ENCODE peak calls at places on chromosomes 13 and 19, in nine cellular contexts. C, Z, M, D, X, J, W, B and O are unnamed samples.

GRCh38 chr13:112254061-112254818 is 121.9 kb upstream of the SPACA7 start:
- DNase-seq in C (no peak), M (no peak), Z (no peak), B (no peak), W (no peak), D (no peak), J (no peak), X (no peak), O (no peak)

GRCh38 chr19:45477713-45478453 is 10.1 kb downstream of the FOSB start:
- DNase-seq in B (no peak), J (no peak), C (no peak), M (no peak), D (no peak), Z (peak), X (no peak), W (no peak), O (no peak)

GRCh38 chr19:8451885-8452284 is 7.1 kb downstream of the HNRNPM start:
- DNase-seq in D (no peak), Z (peak), B (no peak), C (no peak), M (no peak), J (no peak), W (no peak), X (no peak), O (peak)

GRCh38 chr13:32320528-32320927 is 5.2 kb downstream of the BRCA2 start:
- DNase-seq in X (no peak), D (no peak), M (no peak), W (no peak), B (no peak), C (no peak), J (no peak), Z (no peak), O (no peak)

GRCh38 chr19:46081928-46082727 is 41.3 kb upstream of the IGFL4 start:
- DNase-seq in B (no peak), X (no peak), Z (peak), J (no peak), M (no peak), W (no peak), D (no peak), C (peak), O (peak)

GRCh38 chr13:26819067-26819466 is 58.5 kb upstream of the GPR12 start:
- DNase-seq in C (no peak), J (no peak), X (no peak), B (no peak), D (no peak), Z (no peak), W (no peak), M (no peak), O (no peak)

GRCh38 chr13:41746259-41746658 is 214.7 kb downstream of the VWA8 start:
- DNase-seq in J (no peak), M (no peak), B (no peak), D (no peak), C (no peak), Z (no peak), W (no peak), X (no peak), O (no peak)

GRCh38 chr19:10503002-10503789 is at the start of gene KEAP1:
- DNase-seq in M (peak), W (peak), D (peak), C (peak), J (no peak), Z (peak), B (peak), X (no peak), O (no peak)

GRCh38 chr19:16521715-16522289 is 20.4 kb downstream of the CHERP start:
- DNase-seq in M (no peak), W (no peak), J (no peak), B (no peak), X (no peak), D (no peak), Z (no peak), C (no peak), O (no peak)

GRCh38 chr19:16519230-16519687 is 23.0 kb downstream of the CHERP start:
- DNase-seq in B (no peak), D (no peak), C (no peak), W (no peak), J (no peak), X (no peak), Z (no peak), M (no peak), O (no peak)

GRCh38 chr19:16518483-16519229 is 22.5 kb downstream of the C19orf44 start:
- DNase-seq in D (no peak), B (no peak), X (no peak), J (no peak), W (no peak), C (no peak), Z (no peak), M (no peak), O (no peak)

GRCh38 chr19:16520986-16521624 is 21.1 kb downstream of the CHERP start:
- DNase-seq in D (no peak), W (no peak), B (no peak), Z (no peak), X (no peak), J (no peak), C (no peak), M (no peak), O (no peak)

DNA sequence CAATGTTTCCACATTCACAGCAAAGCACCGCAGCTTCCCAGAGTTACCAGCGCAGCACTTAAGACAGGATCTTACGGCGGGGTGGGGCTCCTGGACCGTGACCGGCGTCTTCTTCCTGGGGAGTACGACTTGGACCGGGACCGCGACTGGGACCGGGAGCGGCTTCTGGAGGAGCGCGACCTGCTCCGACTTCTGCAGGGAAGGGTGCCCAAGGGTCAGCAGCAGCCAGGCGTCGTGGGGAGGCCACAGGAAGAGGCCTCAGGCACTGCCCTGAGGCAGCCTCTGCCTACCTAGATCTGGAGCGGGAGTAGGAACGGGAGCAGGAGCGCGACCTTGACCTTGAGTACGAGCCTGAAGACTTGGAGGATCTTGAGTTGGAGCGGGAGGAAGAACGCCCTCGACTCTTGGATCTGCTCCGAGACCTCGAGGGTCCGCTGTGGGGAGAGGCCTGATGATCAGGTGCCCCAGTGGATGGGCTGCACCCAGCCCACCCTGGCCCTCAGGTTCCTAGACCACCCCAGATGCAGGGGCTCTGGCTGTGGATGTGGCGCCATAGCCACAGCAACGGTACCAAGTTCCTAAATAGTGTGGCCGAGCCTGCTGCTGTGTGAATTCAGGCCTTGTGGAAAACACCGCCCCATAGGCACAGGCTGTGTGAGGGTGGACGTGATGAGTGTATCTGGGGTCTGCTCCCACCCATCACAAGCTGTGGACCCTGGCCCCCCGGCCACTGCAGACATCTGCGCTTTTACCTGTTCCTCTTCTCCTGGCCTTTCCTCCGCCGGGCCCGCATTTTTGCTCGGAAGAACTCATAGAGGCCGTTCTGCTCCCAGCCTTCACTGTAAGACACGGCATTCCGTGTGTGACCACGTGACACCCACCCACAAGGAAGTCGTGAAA is 21.9 kb downstream of the CHERP start:
- DNase-seq in W (no peak), C (no peak), B (no peak), Z (no peak), J (no peak), X (no peak), D (no peak), M (no peak), O (no peak)
- TF ChIP-seq POLR2A in W (no peak), C (no peak), B (no peak), Z (no peak), J (no peak), X (no peak), D (no peak), M (no peak), O (no peak)

GRCh38 chr19:17863520-17864182 is 3.9 kb downstream of the RPL18A start:
- DNase-seq in Z (no peak), X (no peak), M (no peak), J (no peak), D (no peak), W (no peak), B (no peak), C (no peak), O (no peak)

GRCh38 chr19:17866312-17867012 is 5.3 kb upstream of the SLC5A5 start:
- DNase-seq in D (no peak), W (no peak), B (no peak), C (no peak), Z (no peak), M (no peak), X (no peak), J (no peak), O (no peak)

GRCh38 chr19:17862711-17863519 is 3.2 kb downstream of the RPL18A start:
- DNase-seq in M (no peak), X (no peak), B (no peak), D (no peak), Z (no peak), C (no peak), W (no peak), J (peak), O (no peak)

GRCh38 chr19:17867087-17867486 is 4.7 kb upstream of the SLC5A5 start:
- DNase-seq in Z (no peak), M (no peak), D (no peak), J (no peak), W (no peak), X (no peak), B (no peak), C (no peak), O (no peak)

DNA sequence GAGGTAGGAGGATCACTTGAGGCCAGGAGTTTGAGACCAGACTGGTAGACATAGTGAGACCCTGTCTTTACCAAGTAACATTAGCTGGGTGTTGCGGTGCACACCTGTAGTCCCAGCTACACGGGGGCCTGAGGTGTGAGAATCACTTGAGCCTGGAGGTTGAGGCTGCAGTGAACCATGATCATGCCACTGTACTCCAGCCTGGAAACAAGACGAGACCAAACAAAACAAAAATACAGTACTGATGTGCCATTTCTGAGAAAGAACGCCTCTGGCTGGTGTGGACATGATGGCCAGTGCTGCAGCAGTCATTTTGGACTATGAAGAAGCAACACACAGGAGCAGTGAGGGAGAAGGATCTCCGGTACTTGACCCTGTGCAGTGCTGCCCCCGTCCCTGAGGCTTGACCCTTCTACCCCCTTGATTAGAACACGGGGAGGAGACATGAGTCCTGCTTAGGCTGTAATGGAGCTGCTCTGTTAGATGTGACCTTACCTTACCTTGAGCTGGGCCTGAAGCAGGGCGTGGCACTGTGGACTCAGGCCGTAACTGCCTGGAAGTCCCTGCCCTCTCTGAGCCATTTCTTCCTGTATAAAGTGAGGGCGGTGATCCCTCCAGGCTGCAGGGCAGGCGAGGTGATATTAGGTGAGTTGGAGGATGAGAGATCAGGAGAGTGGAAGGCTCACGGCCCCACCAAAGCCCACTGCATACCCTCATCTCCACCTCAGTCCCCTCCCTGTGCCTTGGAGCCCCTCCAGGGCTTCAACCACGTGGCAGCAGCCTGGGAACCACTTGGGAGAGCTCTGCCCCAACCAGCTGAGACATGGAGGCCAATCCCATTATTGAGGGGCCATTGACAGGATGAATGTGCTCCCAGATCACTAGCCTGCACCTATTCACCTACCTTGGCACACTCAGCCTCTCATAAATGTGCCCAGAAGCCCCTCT is 5.9 kb downstream of the RPL18A start:
- DNase-seq in X (no peak), M (no peak), W (no peak), B (peak), C (no peak), J (no peak), Z (peak), D (peak), O (no peak)
- TF ChIP-seq POLR2A in X (no peak), M (no peak), W (no peak), B (no peak), C (no peak), J (no peak), Z (no peak), D (peak), O (no peak)

GRCh38 chr19:17282488-17283256 is 971 bp downstream of the ANKLE1 start:
- DNase-seq in Z (peak), W (peak), M (peak), B (peak), D (peak), X (peak), J (peak), C (peak), O (peak)
- TF ChIP-seq POLR2A in Z (peak), W (no peak), M (no peak), B (no peak), D (no peak), X (no peak), J (no peak), C (no peak), O (peak)

DNA sequence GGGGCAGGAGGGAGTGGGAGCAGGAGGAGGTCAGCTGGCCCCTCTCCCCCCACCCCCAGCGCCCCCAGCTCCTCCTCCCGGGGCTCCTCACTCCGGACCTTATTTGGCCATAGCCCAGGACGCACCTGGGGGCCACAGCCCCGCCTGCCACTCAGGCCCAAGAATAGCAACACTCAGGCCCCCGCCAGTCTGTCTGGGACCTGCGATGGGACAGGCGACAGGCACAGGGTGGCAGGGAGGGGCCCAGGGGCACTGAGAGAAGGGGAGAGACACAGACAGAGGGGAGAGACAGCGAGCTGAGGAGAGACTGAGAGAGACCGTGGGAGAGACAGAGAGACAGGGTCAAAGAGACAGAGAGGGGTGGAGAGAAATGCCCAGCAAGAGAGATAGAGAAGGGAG is 10.2 kb downstream of the JOSD2 start:
- DNase-seq in W (no peak), J (peak), D (no peak), X (no peak), C (no peak), M (no peak), B (no peak), Z (no peak), O (no peak)
- TF ChIP-seq POLR2A in W (no peak), J (no peak), D (no peak), X (no peak), C (no peak), M (no peak), B (no peak), Z (no peak), O (no peak)

DNA sequence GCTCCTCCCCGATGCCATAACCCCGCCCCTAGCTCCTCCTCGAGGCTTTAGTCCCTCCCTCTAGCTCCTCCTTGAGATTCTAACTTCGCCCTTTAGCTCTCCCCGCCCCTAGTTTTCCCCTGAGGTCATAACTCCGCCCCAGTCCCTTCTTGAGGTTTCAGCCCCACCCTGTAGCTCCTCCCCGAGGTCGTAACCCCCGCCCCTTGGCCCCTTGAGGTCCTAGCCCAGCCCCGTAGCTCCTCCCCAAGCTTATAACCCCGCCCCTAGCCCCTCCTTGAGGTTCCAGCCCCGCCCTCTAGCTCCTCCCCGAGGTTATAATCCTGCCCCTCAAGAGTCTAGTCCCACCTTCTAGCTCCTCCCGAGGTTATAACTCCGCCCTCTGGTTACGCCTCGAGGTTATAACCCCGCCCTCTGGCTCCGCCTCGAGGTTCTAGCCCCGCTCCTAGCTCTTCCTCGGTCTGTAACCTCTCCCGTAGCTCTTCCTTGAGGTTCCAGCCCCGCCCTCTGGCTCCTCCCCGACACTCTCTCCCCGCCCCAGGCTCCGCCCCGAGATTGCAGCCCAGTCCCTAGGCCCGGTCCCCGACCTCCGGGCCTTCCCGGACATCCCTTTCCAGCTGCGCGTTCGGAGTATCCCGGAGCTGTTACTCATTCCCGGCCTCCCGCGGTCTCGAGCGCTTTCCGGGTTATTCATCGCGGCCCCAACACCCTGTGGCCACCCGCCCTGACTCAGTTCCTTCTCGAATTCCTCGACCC is 1.4 kb downstream of the PLAUR start:
- DNase-seq in M (peak), W (peak), X (peak), C (peak), D (peak), J (peak), B (peak), Z (peak), O (peak)
- TF ChIP-seq POLR2A in M (peak), W (peak), X (peak), C (peak), D (peak), J (peak), B (peak), Z (peak), O (peak)

GRCh38 chr19:51002101-51002532 is 713 bp upstream of the KLK8 start:
- DNase-seq in X (no peak), J (no peak), C (no peak), D (no peak), B (no peak), Z (no peak), W (no peak), M (no peak), O (no peak)

GRCh38 chr19:50998686-50999085 is 2.7 kb downstream of the KLK8 start:
- DNase-seq in J (no peak), C (no peak), D (no peak), W (no peak), M (no peak), Z (no peak), B (no peak), X (no peak), O (no peak)

GRCh38 chr19:51001495-51001894 is at the start of gene KLK8:
- DNase-seq in M (no peak), D (no peak), Z (no peak), X (no peak), W (no peak), B (no peak), J (no peak), C (no peak), O (no peak)

GRCh38 chr19:51000981-51001380 is 423 bp downstream of the KLK8 start:
- DNase-seq in M (no peak), W (no peak), J (no peak), Z (no peak), X (no peak), C (no peak), D (no peak), B (no peak), O (no peak)

DNA sequence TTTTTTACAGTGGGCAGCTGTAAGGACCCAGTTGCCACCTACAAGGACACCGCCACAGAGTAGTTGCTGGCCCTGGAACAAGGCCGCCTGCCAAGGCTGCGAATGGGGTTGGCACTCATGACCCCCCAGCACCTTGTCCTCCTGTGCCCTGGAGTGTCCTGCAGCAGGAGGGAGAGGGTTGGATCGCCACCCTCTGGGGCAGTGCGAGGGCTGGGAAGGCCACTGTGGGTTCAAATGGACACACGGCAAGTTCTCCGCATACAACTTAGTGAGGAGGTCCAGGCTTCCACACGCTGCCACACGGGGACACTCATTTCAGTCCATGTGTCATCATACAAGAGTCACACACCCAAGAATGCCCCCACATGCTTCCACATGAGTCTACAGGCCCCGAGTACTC is 978 bp downstream of the KLK8 start:
- DNase-seq in M (no peak), X (no peak), W (no peak), D (no peak), B (no peak), C (no peak), J (no peak), Z (no peak), O (no peak)
- TF ChIP-seq POLR2A in M (no peak), X (no peak), W (no peak), D (no peak), B (no peak), C (no peak), J (no peak), Z (no peak), O (no peak)

GRCh38 chr19:48812094-48812929 is 1.5 kb upstream of the BCAT2 start:
- DNase-seq in Z (peak), J (peak), D (peak), W (peak), X (peak), C (peak), M (peak), B (peak), O (peak)
- TF ChIP-seq POLR2A in Z (no peak), J (no peak), D (peak), W (peak), X (peak), C (peak), M (peak), B (no peak), O (no peak)

GRCh38 chr13:34942732-34943674 is 933 bp downstream of the NBEA start:
- DNase-seq in D (peak), Z (no peak), M (peak), W (peak), C (peak), J (peak), X (no peak), B (peak), O (peak)

GRCh38 chr13:34941436-34941834 is 635 bp upstream of the NBEA start:
- DNase-seq in D (no peak), C (no peak), X (no peak), W (no peak), B (no peak), M (no peak), Z (no peak), J (no peak), O (no peak)

GRCh38 chr13:34943675-34944634 is 1.9 kb downstream of the NBEA start:
- DNase-seq in B (no peak), W (no peak), J (no peak), M (no peak), X (no peak), Z (no peak), C (no peak), D (no peak), O (no peak)

GRCh38 chr13:34939771-34940170 is 2.3 kb upstream of the NBEA start:
- DNase-seq in C (no peak), D (no peak), J (no peak), M (no peak), Z (no peak), W (no peak), X (no peak), B (no peak), O (no peak)

GRCh38 chr13:34941835-34942731 is at the start of gene NBEA:
- DNase-seq in C (peak), Z (peak), X (peak), J (peak), M (peak), B (peak), W (peak), D (peak), O (peak)
- TF ChIP-seq POLR2A in C (peak), Z (no peak), X (peak), J (peak), M (no peak), B (no peak), W (peak), D (no peak), O (peak)